ENCODE peak calls at places on chromosomes 4 and X, in seven cellular contexts. Z is fibroblast of mammary gland, H is left lung, U is lower leg skin, D is AG10803, Q is keratinocyte, O is kidney. S is an unnamed sample.
A peak's percentile ranks its signal among the peaks of the same experiment; 100 is the strongest.

GRCh38 chr4:26985836-26986235 is 125.2 kb downstream of the STIM2 start:
- DNase-seq in Z (peak; percentile 38), H (no peak), U (no peak), D (no peak), Q (no peak), O (no peak), S (no peak)

GRCh38 chr4:94459462-94460161 is 7.9 kb downstream of the PDLIM5 start:
- DNase-seq in Z (no peak), H (no peak), U (no peak), D (no peak), Q (no peak), O (no peak), S (no peak)

GRCh38 chr4:140238353-140239041 is 84.5 kb upstream of the MAML3 start:
- DNase-seq in Z (peak; percentile 96), H (peak; percentile 89), U (peak; percentile 85), D (peak; percentile 91), Q (no peak), O (peak; percentile 96), S (no peak)

GRCh38 chr4:145732001-145732400 is 52.1 kb downstream of the C4orf51 start:
- DNase-seq in Z (no peak), H (no peak), U (no peak), D (no peak), Q (no peak), O (no peak), S (no peak)

GRCh38 chr4:16264798-16265197 is 38.5 kb upstream of the TAPT1 start:
- DNase-seq in Z (peak; percentile 65), H (no peak), U (no peak), D (peak; percentile 55), Q (no peak), O (no peak), S (no peak)

GRCh38 chr4:126733301-126733700 is 899.5 kb upstream of the INTU start:
- DNase-seq in Z (no peak), H (no peak), U (no peak), D (no peak), Q (no peak), O (no peak), S (no peak)

GRCh38 chr4:56803473-56803872 is 18.0 kb downstream of the SPINK2 start:
- DNase-seq in Z (no peak), H (no peak), U (no peak), D (no peak), Q (no peak), O (no peak), S (no peak)

GRCh38 chrX:40167240-40168182 is 69.8 kb upstream of the BCOR start:
- DNase-seq in Z (no peak), H (no peak), U (no peak), D (no peak), Q (no peak), O (no peak), S (peak; percentile 75)

GRCh38 chrX:1244164-1245076 is 24.2 kb upstream of the CSF2RA start:
- DNase-seq in Z (no peak), H (no peak), U (no peak), D (no peak), Q (no peak), O (peak; percentile 46), S (no peak)

GRCh38 chr4:825969-826330 is at the start of gene CPLX1:
- DNase-seq in Z (no peak), H (no peak), U (no peak), D (no peak), Q (no peak), O (peak; percentile 59), S (no peak)

GRCh38 chrX:20740443-20740842 is 473.7 kb upstream of the RPS6KA3 start:
- DNase-seq in Z (no peak), H (no peak), U (no peak), D (no peak), Q (no peak), O (no peak), S (no peak)

GRCh38 chrX:97330150-97330549 is 446.4 kb downstream of the RPA4 start:
- DNase-seq in Z (no peak), H (no peak), U (no peak), D (no peak), Q (no peak), O (no peak), S (no peak)

GRCh38 chrX:122943918-122944317 is 240.2 kb upstream of the GRIA3 start:
- DNase-seq in Z (peak; percentile 77), H (no peak), U (no peak), D (peak; percentile 13), Q (no peak), O (no peak), S (no peak)

GRCh38 chrX:133335027-133335426 is 80.3 kb downstream of the GPC4 start:
- DNase-seq in Z (peak; percentile 51), H (no peak), U (peak; percentile 14), D (peak; percentile 28), Q (no peak), O (no peak), S (no peak)

GRCh38 chr4:86977621-86978184 is 42.9 kb downstream of the AFF1 start:
- DNase-seq in Z (peak; percentile 86), H (no peak), U (peak; percentile 54), D (peak; percentile 19), Q (peak; percentile 75), O (no peak), S (no peak)

GRCh38 chr4:102616661-102617060 is 115.5 kb downstream of the NFKB1 start:
- DNase-seq in Z (no peak), H (no peak), U (no peak), D (no peak), Q (no peak), O (no peak), S (no peak)

GRCh38 chr4:8319061-8319460 is 49.5 kb downstream of the HTRA3 start:
- DNase-seq in Z (no peak), H (no peak), U (peak; percentile 6), D (no peak), Q (no peak), O (no peak), S (peak; percentile 49)

GRCh38 chr4:143352052-143352451 is 15.4 kb downstream of the GAB1 start:
- DNase-seq in Z (peak; percentile 23), H (no peak), U (no peak), D (no peak), Q (no peak), O (no peak), S (no peak)

GRCh38 chr4:147088141-147088540 is 142.5 kb upstream of the TTC29 start:
- DNase-seq in Z (peak; percentile 25), H (no peak), U (no peak), D (peak; percentile 46), Q (no peak), O (no peak), S (no peak)

GRCh38 chr4:6520051-6520450 is 47.6 kb upstream of the PPP2R2C start:
- DNase-seq in Z (no peak), H (no peak), U (no peak), D (no peak), Q (no peak), O (no peak), S (no peak)

GRCh38 chrX:101108293-101108692 is 10.3 kb downstream of the CENPI start:
- DNase-seq in Z (peak; percentile 71), H (no peak), U (no peak), D (peak; percentile 72), Q (no peak), O (no peak), S (no peak)

GRCh38 chr4:174714393-174715211 is 114.4 kb downstream of the GLRA3 start:
- DNase-seq in Z (peak; percentile 66), H (no peak), U (peak; percentile 26), D (peak; percentile 56), Q (peak; percentile 5), O (no peak), S (no peak)
- TF ChIP-seq CTCF in Z (peak; percentile 94), H (peak; percentile 61), U (no peak), D (peak; percentile 97), Q (peak; percentile 90), O (peak; percentile 42), S (peak; percentile 80)

GRCh38 chrX:24210190-24210589 is 60.7 kb downstream of the ZFX start:
- DNase-seq in Z (no peak), H (no peak), U (no peak), D (no peak), Q (no peak), O (no peak), S (no peak)

GRCh38 chrX:24204331-24204730 is 54.8 kb downstream of the ZFX start:
- DNase-seq in Z (peak; percentile 67), H (no peak), U (no peak), D (peak; percentile 11), Q (no peak), O (no peak), S (no peak)

GRCh38 chrX:24207826-24208225 is 58.3 kb downstream of the ZFX start:
- DNase-seq in Z (peak; percentile 18), H (no peak), U (no peak), D (peak; percentile 27), Q (no peak), O (no peak), S (no peak)

GRCh38 chrX:24204958-24205357 is 55.4 kb downstream of the ZFX start:
- DNase-seq in Z (no peak), H (no peak), U (no peak), D (no peak), Q (no peak), O (no peak), S (no peak)

DNA sequence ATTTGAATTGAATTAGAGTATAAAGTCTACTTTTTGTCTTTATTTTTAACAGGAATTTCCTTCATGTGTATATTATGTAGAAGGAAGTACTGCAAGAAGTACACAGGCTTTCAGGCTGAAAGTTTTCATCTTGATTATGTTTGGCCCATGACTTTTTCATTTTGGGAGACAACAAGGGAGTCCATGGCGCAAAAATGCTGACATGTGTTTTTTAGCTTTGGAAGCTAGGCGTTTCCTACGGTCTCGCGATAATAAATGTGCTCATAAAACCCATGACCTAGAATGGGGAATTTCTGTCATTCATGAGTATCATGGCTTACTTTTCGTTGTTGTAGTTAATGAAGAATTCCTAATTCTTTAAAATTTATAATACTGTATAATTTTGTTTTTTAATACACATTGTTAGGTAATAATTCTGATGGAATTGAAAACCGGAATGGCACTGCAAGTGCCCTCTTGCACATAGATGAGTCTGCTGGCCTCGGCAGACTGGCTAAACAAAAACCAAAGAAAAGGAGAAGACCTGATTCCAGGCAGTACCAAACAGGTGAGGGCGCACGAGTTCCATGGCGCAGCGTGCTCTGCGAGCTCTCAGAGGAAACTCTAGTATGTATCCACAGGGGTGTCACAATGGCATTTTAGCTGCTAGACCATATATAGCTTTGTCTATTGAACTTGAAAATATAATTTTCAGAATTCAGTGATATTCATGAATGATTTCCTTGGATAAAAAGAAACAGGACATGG is 59.1 kb downstream of the ZFX start:
- DNase-seq in Z (no peak), H (no peak), U (no peak), D (no peak), Q (no peak), O (no peak), S (no peak)
- TF ChIP-seq CTCF in Z (no peak), H (no peak), U (no peak), D (no peak), Q (no peak), O (no peak), S (no peak)

DNA sequence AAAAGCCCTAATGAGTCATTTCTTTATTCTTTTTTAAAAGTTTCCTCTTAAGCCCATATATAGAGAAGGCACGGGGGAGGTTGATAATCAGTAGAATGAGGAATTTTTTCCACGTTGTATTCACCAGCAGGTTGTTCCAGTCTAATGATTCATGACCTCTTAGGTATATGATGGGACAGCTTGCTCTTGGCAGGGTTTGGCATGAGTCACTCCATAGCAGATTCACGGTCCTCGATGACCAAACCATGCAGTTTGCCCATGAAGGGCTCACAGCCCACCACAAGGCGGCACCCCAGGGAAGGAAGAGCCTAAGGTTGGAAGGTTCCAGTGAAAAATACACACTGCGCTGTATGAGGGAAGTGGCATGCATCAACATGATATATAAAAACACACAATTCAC is 623.8 kb upstream of the DIPK2B start:
- DNase-seq in Z (peak; percentile 95), H (peak; percentile 50), U (peak; percentile 32), D (peak; percentile 86), Q (peak; percentile 95), O (no peak), S (no peak)
- TF ChIP-seq CTCF in Z (peak; percentile 81), H (no peak), U (no peak), D (peak; percentile 79), Q (peak; percentile 90), O (peak; percentile 12), S (peak; percentile 78)

GRCh38 chrX:109992203-109992602 is 10.7 kb upstream of the TMEM164 start:
- DNase-seq in Z (no peak), H (no peak), U (no peak), D (no peak), Q (no peak), O (no peak), S (no peak)
- TF ChIP-seq CTCF in Z (no peak), H (no peak), U (no peak), D (no peak), Q (no peak), O (no peak), S (no peak)

S was measured in chondrocyte.